ENCODE peak calls at places on chromosomes 4 and X, in ten cellular contexts. One of them, this sample, is unnamed.

GRCh38 chrX:100681581-100681980 is 37.6 kb downstream of the SRPX2 start:
- DNase-seq in GM23338: no peak
- DNase-seq in BE2C: no peak
- DNase-seq in foreskin fibroblast: no peak
- DNase-seq in cardiac fibroblast: no peak
- DNase-seq in heart left ventricle: no peak
- DNase-seq in HCT116: no peak
- DNase-seq in fibroblast of lung: no peak
- DNase-seq in astrocyte of the spinal cord: peak; percentile 8
- DNase-seq in GM12865: no peak
- DNase-seq in this sample: no peak

GRCh38 chr4:77349361-77349760 is 192.4 kb downstream of the CCNG2 start:
- DNase-seq in GM12865: peak; percentile 15
- DNase-seq in astrocyte of the spinal cord: no peak
- DNase-seq in heart left ventricle: no peak
- DNase-seq in cardiac fibroblast: no peak
- DNase-seq in HCT116: no peak
- DNase-seq in fibroblast of lung: no peak
- DNase-seq in GM23338: no peak
- DNase-seq in BE2C: no peak
- DNase-seq in foreskin fibroblast: no peak
- DNase-seq in this sample: no peak

GRCh38 chrX:155893513-155893912 is 12.4 kb downstream of the VAMP7 start:
- DNase-seq in GM23338: no peak
- DNase-seq in GM12865: no peak
- DNase-seq in astrocyte of the spinal cord: no peak
- DNase-seq in fibroblast of lung: no peak
- DNase-seq in BE2C: no peak
- DNase-seq in heart left ventricle: no peak
- DNase-seq in foreskin fibroblast: no peak
- DNase-seq in cardiac fibroblast: no peak
- DNase-seq in HCT116: no peak
- DNase-seq in this sample: no peak

GRCh38 chrX:10089378-10089795 is 67.4 kb upstream of the CLCN4 start:
- DNase-seq in cardiac fibroblast: peak; percentile 19
- DNase-seq in foreskin fibroblast: no peak
- DNase-seq in fibroblast of lung: peak; percentile 60
- DNase-seq in BE2C: no peak
- DNase-seq in astrocyte of the spinal cord: no peak
- DNase-seq in GM23338: no peak
- DNase-seq in GM12865: no peak
- DNase-seq in HCT116: no peak
- DNase-seq in heart left ventricle: no peak
- DNase-seq in this sample: no peak

GRCh38 chr4:95027906-95028618 is 270.3 kb downstream of the BMPR1B start:
- DNase-seq in GM12865: no peak
- DNase-seq in foreskin fibroblast: no peak
- DNase-seq in fibroblast of lung: no peak
- DNase-seq in astrocyte of the spinal cord: no peak
- DNase-seq in cardiac fibroblast: no peak
- DNase-seq in heart left ventricle: no peak
- DNase-seq in HCT116: no peak
- DNase-seq in GM23338: peak; percentile 23
- DNase-seq in BE2C: no peak
- DNase-seq in this sample: no peak

GRCh38 chrX:48531359-48531954 is 8.1 kb upstream of the TBC1D25 start:
- DNase-seq in HCT116: no peak
- DNase-seq in BE2C: no peak
- DNase-seq in astrocyte of the spinal cord: peak; percentile 69
- DNase-seq in cardiac fibroblast: peak; percentile 80
- DNase-seq in GM23338: no peak
- DNase-seq in heart left ventricle: no peak
- DNase-seq in fibroblast of lung: peak; percentile 85
- DNase-seq in GM12865: no peak
- DNase-seq in foreskin fibroblast: peak; percentile 71
- DNase-seq in this sample: peak; percentile 91

GRCh38 chr4:11111876-11112275 is 316.8 kb downstream of the HS3ST1 start:
- DNase-seq in GM12865: no peak
- DNase-seq in astrocyte of the spinal cord: no peak
- DNase-seq in foreskin fibroblast: no peak
- DNase-seq in GM23338: no peak
- DNase-seq in cardiac fibroblast: no peak
- DNase-seq in fibroblast of lung: no peak
- DNase-seq in BE2C: no peak
- DNase-seq in HCT116: no peak
- DNase-seq in heart left ventricle: no peak
- DNase-seq in this sample: no peak

GRCh38 chr4:173325007-173325736 is 9.0 kb downstream of the HMGB2 start:
- DNase-seq in BE2C: no peak
- DNase-seq in HCT116: no peak
- DNase-seq in cardiac fibroblast: no peak
- DNase-seq in GM12865: no peak
- DNase-seq in heart left ventricle: no peak
- DNase-seq in GM23338: peak; percentile 33
- DNase-seq in fibroblast of lung: no peak
- DNase-seq in foreskin fibroblast: no peak
- DNase-seq in astrocyte of the spinal cord: no peak
- DNase-seq in this sample: no peak

GRCh38 chr4:153873741-153874140 is 84.9 kb upstream of the SFRP2 start:
- DNase-seq in fibroblast of lung: no peak
- DNase-seq in heart left ventricle: no peak
- DNase-seq in HCT116: no peak
- DNase-seq in BE2C: no peak
- DNase-seq in foreskin fibroblast: no peak
- DNase-seq in GM12865: no peak
- DNase-seq in cardiac fibroblast: no peak
- DNase-seq in GM23338: no peak
- DNase-seq in astrocyte of the spinal cord: no peak
- DNase-seq in this sample: no peak

GRCh38 chr4:176277162-176277904 is 8.3 kb upstream of the ASB5 start:
- DNase-seq in heart left ventricle: no peak
- DNase-seq in astrocyte of the spinal cord: peak; percentile 75
- DNase-seq in fibroblast of lung: peak; percentile 60
- DNase-seq in GM23338: peak; percentile 75
- DNase-seq in GM12865: peak; percentile 57
- DNase-seq in HCT116: peak; percentile 39
- DNase-seq in cardiac fibroblast: peak; percentile 75
- DNase-seq in BE2C: peak; percentile 63
- DNase-seq in foreskin fibroblast: peak; percentile 59
- DNase-seq in this sample: peak; percentile 69

GRCh38 chr4:41693629-41694028 is 54.9 kb downstream of the PHOX2B start:
- DNase-seq in GM12865: peak; percentile 14
- DNase-seq in cardiac fibroblast: peak; percentile 47
- DNase-seq in GM23338: peak; percentile 55
- DNase-seq in astrocyte of the spinal cord: peak; percentile 50
- DNase-seq in BE2C: peak; percentile 17
- DNase-seq in foreskin fibroblast: peak; percentile 22
- DNase-seq in HCT116: no peak
- DNase-seq in fibroblast of lung: peak; percentile 17
- DNase-seq in heart left ventricle: no peak
- DNase-seq in this sample: peak; percentile 39

GRCh38 chr4:3809451-3810110 is 43.4 kb downstream of the ADRA2C start:
- DNase-seq in astrocyte of the spinal cord: no peak
- DNase-seq in foreskin fibroblast: no peak
- DNase-seq in cardiac fibroblast: no peak
- DNase-seq in fibroblast of lung: no peak
- DNase-seq in HCT116: no peak
- DNase-seq in GM23338: no peak
- DNase-seq in BE2C: no peak
- DNase-seq in GM12865: no peak
- DNase-seq in heart left ventricle: peak; percentile 26
- DNase-seq in this sample: no peak
- H3K4me3 ChIP-seq in astrocyte of the spinal cord: no peak overlapping the region
- H3K4me3 ChIP-seq in foreskin fibroblast: no peak overlapping the region
- H3K4me3 ChIP-seq in cardiac fibroblast: no peak overlapping the region
- H3K4me3 ChIP-seq in fibroblast of lung: no peak overlapping the region
- H3K4me3 ChIP-seq in HCT116: no peak overlapping the region
- H3K4me3 ChIP-seq in GM23338: no peak overlapping the region
- H3K4me3 ChIP-seq in BE2C: no peak overlapping the region
- H3K4me3 ChIP-seq in GM12865: no peak overlapping the region
- H3K4me3 ChIP-seq in heart left ventricle: no peak overlapping the region
- H3K4me3 ChIP-seq in this sample: no peak overlapping the region

DNA sequence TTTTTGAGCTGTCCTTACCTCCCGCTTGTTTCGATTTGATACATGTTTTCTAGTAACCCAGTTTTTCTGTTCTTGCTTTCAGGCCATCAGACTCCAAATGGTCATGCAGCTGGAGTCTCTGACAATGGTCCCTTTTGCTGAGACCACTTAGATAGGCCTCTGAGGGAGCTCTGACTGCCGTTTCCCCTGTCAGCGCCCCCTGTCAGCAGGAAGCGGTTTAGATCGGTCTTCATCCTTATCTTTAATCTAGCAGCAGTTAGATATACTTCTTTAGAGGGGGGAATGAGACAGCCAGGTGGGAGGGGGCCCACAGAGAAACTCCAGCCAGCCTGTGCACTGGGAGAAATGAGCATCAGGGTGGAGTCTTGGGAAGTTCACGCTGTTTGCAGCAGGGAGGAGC is 457.9 kb downstream of the GPAT3 start:
- DNase-seq in BE2C: peak; percentile 19
- DNase-seq in foreskin fibroblast: no peak
- DNase-seq in HCT116: no peak
- DNase-seq in heart left ventricle: no peak
- DNase-seq in fibroblast of lung: no peak
- DNase-seq in GM12865: peak; percentile 9
- DNase-seq in astrocyte of the spinal cord: no peak
- DNase-seq in cardiac fibroblast: no peak
- DNase-seq in GM23338: peak; percentile 71
- DNase-seq in this sample: no peak
- TF ChIP-seq CTCF in BE2C: peak; percentile 28
- TF ChIP-seq CTCF in foreskin fibroblast: peak; percentile 14
- TF ChIP-seq CTCF in HCT116: peak; percentile 53
- TF ChIP-seq CTCF in heart left ventricle: no peak
- TF ChIP-seq CTCF in fibroblast of lung: no peak
- TF ChIP-seq CTCF in GM12865: peak; percentile 19
- TF ChIP-seq CTCF in astrocyte of the spinal cord: peak; percentile 9
- TF ChIP-seq CTCF in cardiac fibroblast: peak; percentile 20
- TF ChIP-seq CTCF in GM23338: peak; percentile 79
- TF ChIP-seq CTCF in this sample: peak; percentile 12

DNA sequence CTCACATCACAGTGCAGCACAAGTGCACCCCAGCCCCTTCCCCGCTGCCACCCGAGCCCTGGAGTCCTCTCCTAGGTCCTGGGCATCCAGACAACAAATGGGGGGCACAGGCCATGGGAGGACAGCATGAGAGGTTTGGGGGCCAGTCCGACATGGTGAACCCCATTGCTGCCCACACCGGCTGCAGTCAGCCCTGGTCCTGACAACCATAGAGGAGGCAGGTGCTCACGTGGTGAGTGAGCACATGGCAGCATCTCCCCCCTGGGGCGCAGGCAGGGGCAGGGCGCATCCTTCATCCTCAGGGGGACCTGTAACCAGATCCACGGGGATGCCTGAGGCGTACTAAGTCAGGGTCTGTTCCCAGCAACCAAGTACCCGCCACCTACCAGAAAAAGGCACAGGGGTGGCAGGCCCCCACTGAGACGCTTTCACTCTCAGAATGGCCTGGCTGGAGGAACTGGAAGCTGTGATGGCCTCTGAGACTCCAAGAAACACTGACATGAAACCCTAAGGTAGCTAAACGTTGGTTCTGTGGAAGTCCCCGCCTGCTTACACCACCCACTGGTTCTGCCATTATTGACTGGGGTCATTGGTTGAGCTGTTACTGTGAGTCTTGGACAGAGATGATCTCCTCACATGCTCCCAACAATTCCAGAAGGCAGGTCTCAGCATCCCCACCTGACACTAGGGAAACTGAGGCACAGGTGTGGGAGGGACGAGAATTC is 6.5 kb downstream of the ZFYVE28 start:
- DNase-seq in fibroblast of lung: no peak
- DNase-seq in astrocyte of the spinal cord: no peak
- DNase-seq in cardiac fibroblast: no peak
- DNase-seq in heart left ventricle: peak; percentile 46
- DNase-seq in foreskin fibroblast: no peak
- DNase-seq in HCT116: no peak
- DNase-seq in GM23338: no peak
- DNase-seq in GM12865: peak; percentile 82
- DNase-seq in BE2C: no peak
- DNase-seq in this sample: no peak
- H3K4me3 ChIP-seq in fibroblast of lung: no peak overlapping the region
- H3K4me3 ChIP-seq in astrocyte of the spinal cord: no peak overlapping the region
- H3K4me3 ChIP-seq in cardiac fibroblast: no peak overlapping the region
- H3K4me3 ChIP-seq in heart left ventricle: no peak overlapping the region
- H3K4me3 ChIP-seq in foreskin fibroblast: no peak overlapping the region
- H3K4me3 ChIP-seq in HCT116: peak overlapping the region; percentile 58
- H3K4me3 ChIP-seq in GM23338: peak overlapping the region; percentile 48
- H3K4me3 ChIP-seq in GM12865: peak overlapping the region; percentile 53
- H3K4me3 ChIP-seq in BE2C: no peak overlapping the region
- H3K4me3 ChIP-seq in this sample: no peak overlapping the region

GRCh38 chrX:42087960-42088359 is 164.6 kb upstream of the CASK start:
- DNase-seq in GM23338: no peak
- DNase-seq in heart left ventricle: no peak
- DNase-seq in fibroblast of lung: no peak
- DNase-seq in cardiac fibroblast: no peak
- DNase-seq in foreskin fibroblast: no peak
- DNase-seq in BE2C: no peak
- DNase-seq in astrocyte of the spinal cord: no peak
- DNase-seq in GM12865: no peak
- DNase-seq in HCT116: no peak
- DNase-seq in this sample: no peak
- TF ChIP-seq CTCF in GM23338: peak; percentile 41
- TF ChIP-seq CTCF in heart left ventricle: no peak
- TF ChIP-seq CTCF in fibroblast of lung: no peak
- TF ChIP-seq CTCF in cardiac fibroblast: no peak
- TF ChIP-seq CTCF in foreskin fibroblast: no peak
- TF ChIP-seq CTCF in BE2C: no peak
- TF ChIP-seq CTCF in astrocyte of the spinal cord: no peak
- TF ChIP-seq CTCF in GM12865: no peak
- TF ChIP-seq CTCF in HCT116: peak; percentile 18
- TF ChIP-seq CTCF in this sample: peak; percentile 2

DNA sequence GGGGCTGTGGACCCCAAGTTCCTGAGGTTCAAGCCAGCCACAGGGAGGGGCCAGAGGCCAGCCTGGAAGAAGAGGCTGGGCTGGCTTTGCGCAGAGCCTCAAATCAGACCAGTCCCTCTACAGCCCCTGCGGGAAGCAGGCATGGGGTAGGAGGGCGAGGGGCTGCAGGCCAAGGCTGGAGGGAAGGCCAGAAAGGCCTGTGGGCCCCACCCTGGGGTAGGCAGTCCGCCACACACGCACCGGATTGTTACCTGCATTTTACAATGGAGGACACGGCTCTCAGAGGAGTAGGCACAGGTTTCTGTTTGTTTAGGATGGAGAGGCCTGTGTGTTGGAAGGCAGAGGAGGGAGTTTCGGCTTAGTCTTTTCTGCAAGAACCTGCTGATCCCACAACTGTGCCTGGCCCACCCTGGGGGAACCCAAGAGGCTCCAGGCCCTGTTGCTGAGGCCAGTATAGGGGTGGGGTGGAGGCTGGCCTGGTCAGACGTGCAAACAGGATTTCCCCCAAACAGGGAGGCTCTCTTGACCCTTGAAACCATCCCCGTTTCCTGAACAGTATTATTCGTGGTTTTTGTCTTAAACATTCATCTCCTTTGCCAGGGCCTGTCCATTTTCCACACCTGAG is 659 bp upstream of the SLC49A3 start:
- DNase-seq in BE2C: no peak
- DNase-seq in GM23338: no peak
- DNase-seq in foreskin fibroblast: no peak
- DNase-seq in astrocyte of the spinal cord: no peak
- DNase-seq in heart left ventricle: peak; percentile 62
- DNase-seq in GM12865: peak; percentile 31
- DNase-seq in fibroblast of lung: no peak
- DNase-seq in cardiac fibroblast: no peak
- DNase-seq in HCT116: no peak
- DNase-seq in this sample: no peak
- H3K4me3 ChIP-seq in BE2C: no peak overlapping the region
- H3K4me3 ChIP-seq in GM23338: peak overlapping the region; percentile 63
- H3K4me3 ChIP-seq in foreskin fibroblast: peak overlapping the region; percentile 34
- H3K4me3 ChIP-seq in astrocyte of the spinal cord: no peak overlapping the region
- H3K4me3 ChIP-seq in heart left ventricle: peak overlapping the region; percentile 78
- H3K4me3 ChIP-seq in GM12865: no peak overlapping the region
- H3K4me3 ChIP-seq in fibroblast of lung: peak overlapping the region; percentile 40
- H3K4me3 ChIP-seq in cardiac fibroblast: peak overlapping the region; percentile 23
- H3K4me3 ChIP-seq in HCT116: peak overlapping the region; percentile 58
- H3K4me3 ChIP-seq in this sample: peak overlapping the region; percentile 29

GRCh38 chr4:93157984-93158383 is 670.6 kb upstream of the ATOH1 start:
- DNase-seq in fibroblast of lung: no peak
- DNase-seq in astrocyte of the spinal cord: no peak
- DNase-seq in foreskin fibroblast: no peak
- DNase-seq in heart left ventricle: no peak
- DNase-seq in cardiac fibroblast: no peak
- DNase-seq in BE2C: no peak
- DNase-seq in GM23338: peak; percentile 53
- DNase-seq in HCT116: no peak
- DNase-seq in GM12865: no peak
- DNase-seq in this sample: no peak
- TF ChIP-seq CTCF in fibroblast of lung: peak; percentile 38
- TF ChIP-seq CTCF in astrocyte of the spinal cord: no peak
- TF ChIP-seq CTCF in foreskin fibroblast: no peak
- TF ChIP-seq CTCF in heart left ventricle: no peak
- TF ChIP-seq CTCF in cardiac fibroblast: no peak
- TF ChIP-seq CTCF in BE2C: peak; percentile 41
- TF ChIP-seq CTCF in GM23338: peak; percentile 75
- TF ChIP-seq CTCF in HCT116: peak; percentile 60
- TF ChIP-seq CTCF in GM12865: peak; percentile 4
- TF ChIP-seq CTCF in this sample: no peak

This sample was measured in fibroblast of mammary gland.